ENCODE peak calls at places on chromosomes 12 and 14, in ten cellular contexts. B is astrocyte of the cerebellum; D is CD8-positive, alpha-beta T cell; Y is progenitor cell of endocrine pancreas; P is tibial nerve; Z is tibial artery; S is stomach; G is choroid plexus epithelial cell; C is AG04450; O is cardiac muscle cell. N is an unnamed sample.
A peak's percentile ranks its signal among the peaks of the same experiment; 100 is the strongest.

GRCh38 chr12:96194901-96195844 is 998 bp downstream of the ELK3 start:
- DNase-seq in S (peak; percentile 54), D (peak; percentile 76), O (peak; percentile 86), P (peak; percentile 35), G (peak; percentile 88), B (peak; percentile 84), Y (no peak), Z (peak; percentile 71), C (peak; percentile 61), N (peak; percentile 54)

GRCh38 chr14:58607571-58608317 is 30.0 kb upstream of the DACT1 start:
- DNase-seq in C (peak; percentile 42), G (peak; percentile 40), S (no peak), Y (no peak), Z (no peak), O (peak; percentile 63), D (no peak), P (no peak), B (no peak), N (no peak)

GRCh38 chr12:46556820-46557524 is 184.4 kb upstream of the SLC38A2 start:
- DNase-seq in O (peak; percentile 49), D (no peak), Y (no peak), Z (no peak), S (no peak), C (no peak), P (no peak), G (peak; percentile 87), B (no peak), N (no peak)

GRCh38 chr12:19739195-19739776 is 300.0 kb downstream of the AEBP2 start:
- DNase-seq in B (peak; percentile 78), O (peak; percentile 87), P (peak; percentile 87), Z (no peak), C (peak; percentile 38), S (no peak), D (no peak), G (peak; percentile 85), Y (peak; percentile 37), N (peak; percentile 40)

GRCh38 chr12:119326341-119326740 is 8.2 kb upstream of the CCDC60 start:
- DNase-seq in O (no peak), C (no peak), D (no peak), Y (no peak), P (no peak), Z (no peak), B (no peak), S (no peak), G (no peak), N (no peak)

GRCh38 chr12:132543298-132544172 is 53.6 kb downstream of the FBRSL1 start:
- DNase-seq in B (no peak), D (no peak), O (no peak), Z (no peak), P (no peak), G (no peak), S (no peak), Y (no peak), C (no peak), N (no peak)

GRCh38 chr12:124927325-124928094 is 13.1 kb upstream of the UBC start:
- DNase-seq in P (peak; percentile 97), Y (peak; percentile 95), O (peak; percentile 84), D (peak; percentile 96), S (peak; percentile 95), C (no peak), Z (peak; percentile 94), B (peak; percentile 70), G (peak; percentile 86), N (peak; percentile 96)

GRCh38 chr12:46373303-46374182 is 970 bp upstream of the SLC38A2 start:
- DNase-seq in C (no peak), Y (peak; percentile 51), Z (peak; percentile 82), G (peak; percentile 73), P (peak; percentile 49), S (peak; percentile 51), O (peak; percentile 68), D (peak; percentile 72), B (no peak), N (peak; percentile 69)

GRCh38 chr12:22287776-22288621 is 46.5 kb downstream of the ST8SIA1 start:
- DNase-seq in D (no peak), Z (no peak), G (peak; percentile 46), B (no peak), C (no peak), Y (no peak), P (no peak), O (peak; percentile 51), S (no peak), N (no peak)

GRCh38 chr12:114411081-114411836 is 5.3 kb upstream of the TBX5 start:
- DNase-seq in B (no peak), D (no peak), O (no peak), C (no peak), Z (no peak), P (no peak), S (no peak), G (no peak), Y (no peak), N (no peak)

GRCh38 chr14:105007593-105008264 is 13.2 kb downstream of the CDCA4 start:
- DNase-seq in Y (no peak), P (no peak), B (no peak), C (no peak), S (no peak), Z (no peak), O (no peak), G (no peak), D (no peak), N (no peak)

GRCh38 chr12:119869720-119870119 is 7.4 kb downstream of the CIT start:
- DNase-seq in B (peak; percentile 41), S (no peak), C (peak; percentile 67), P (no peak), Z (peak; percentile 66), D (no peak), Y (no peak), G (peak; percentile 87), O (peak; percentile 85), N (no peak)

GRCh38 chr12:117714203-117714602 is 254.6 kb downstream of the KSR2 start:
- DNase-seq in G (no peak), Z (no peak), Y (no peak), D (no peak), C (no peak), B (no peak), S (no peak), P (no peak), O (no peak), N (no peak)
- TF ChIP-seq CTCF in G (no peak), Z (no peak), Y (peak; percentile 15), D (no peak), C (no peak), B (no peak), S (no peak), P (no peak), O (no peak), N (no peak)

DNA sequence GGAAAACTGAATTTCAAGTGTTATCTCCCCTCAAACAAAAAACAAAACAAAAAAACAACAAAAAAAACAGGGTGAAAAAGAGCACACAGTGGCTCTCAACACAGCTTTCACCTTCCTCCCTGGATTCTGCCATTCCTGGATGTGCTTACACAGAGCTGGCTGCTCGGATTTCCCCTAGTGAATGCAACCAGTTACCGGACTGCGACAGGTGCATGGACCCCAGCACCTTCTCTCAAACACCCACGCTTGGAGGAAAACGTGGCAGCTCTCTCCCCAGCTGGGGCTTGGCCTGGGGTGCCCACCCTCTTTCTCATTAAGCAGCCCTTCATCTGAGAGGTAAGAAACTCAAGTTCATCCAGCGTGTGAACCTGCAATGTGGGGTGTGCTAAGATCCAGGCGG is 33.5 kb upstream of the DICER1 start:
- DNase-seq in B (no peak), P (no peak), G (no peak), S (no peak), D (no peak), O (no peak), C (no peak), Z (no peak), Y (no peak), N (no peak)
- TF ChIP-seq CTCF in B (no peak), P (no peak), G (no peak), S (no peak), D (no peak), O (no peak), C (no peak), Z (no peak), Y (no peak), N (no peak)

DNA sequence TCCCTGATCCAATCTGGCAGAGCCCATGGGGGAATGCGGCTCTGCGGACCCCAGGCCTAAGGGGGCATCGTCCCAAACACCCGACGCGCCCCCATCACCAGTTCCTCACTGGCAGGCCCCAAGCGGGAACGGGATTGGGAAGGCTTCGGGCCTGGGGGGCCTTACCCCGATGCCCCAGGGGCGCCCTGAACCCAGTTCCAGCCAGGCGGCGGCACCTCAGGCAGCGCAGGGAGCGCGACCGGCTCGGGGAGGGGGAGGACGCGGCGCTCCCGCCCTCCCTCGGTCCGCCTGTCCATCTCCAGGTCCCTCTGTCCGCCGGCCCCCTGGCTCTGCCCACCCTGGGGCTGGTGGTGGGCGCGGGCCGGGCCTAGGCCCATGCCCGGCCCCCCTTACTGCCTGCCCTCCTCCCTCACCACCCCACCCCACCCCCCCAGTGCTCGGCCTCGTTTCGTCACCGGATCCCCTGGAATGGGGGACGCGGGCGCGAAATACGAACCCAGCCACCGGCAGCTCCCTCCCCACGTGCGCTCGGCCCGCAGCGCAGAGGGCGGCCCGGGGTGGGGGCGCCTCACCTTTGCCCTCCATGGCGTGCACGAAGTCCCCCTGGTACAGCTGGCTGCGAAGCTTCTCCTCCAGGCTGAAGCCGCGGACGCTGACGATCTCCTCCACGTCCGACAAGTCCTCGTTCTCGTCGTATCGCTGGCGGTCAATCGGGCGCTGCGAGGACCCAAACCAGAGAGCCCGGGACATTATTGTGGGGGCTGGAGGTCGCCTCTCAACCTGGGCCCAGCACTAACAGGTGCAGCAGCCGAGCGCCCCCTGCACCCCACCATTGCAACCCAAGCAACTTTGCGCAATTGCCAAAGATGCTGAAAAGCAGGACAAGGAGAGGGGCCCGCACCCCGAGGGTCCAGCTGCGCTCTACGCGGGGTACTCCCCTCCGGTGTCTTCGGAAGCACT is 2.3 kb downstream of the KDM2B start:
- DNase-seq in O (peak; percentile 48), D (peak; percentile 72), G (peak; percentile 14), P (peak; percentile 19), Y (no peak), S (no peak), B (no peak), Z (peak; percentile 69), C (no peak), N (peak; percentile 67)
- TF ChIP-seq CTCF in O (no peak), D (no peak), G (no peak), P (no peak), Y (no peak), S (no peak), B (no peak), Z (no peak), C (no peak), N (no peak)

GRCh38 chr12:65611396-65611795 is 212.9 kb upstream of the HMGA2 start:
- DNase-seq in P (no peak), S (no peak), O (no peak), B (no peak), C (no peak), Y (no peak), Z (no peak), D (no peak), G (no peak), N (no peak)

GRCh38 chr12:65607271-65607880 is 216.9 kb upstream of the HMGA2 start:
- DNase-seq in C (no peak), B (no peak), Y (no peak), O (no peak), P (no peak), G (no peak), Z (no peak), D (no peak), S (peak; percentile 60), N (no peak)

GRCh38 chr12:65612440-65612839 is 211.8 kb upstream of the HMGA2 start:
- DNase-seq in D (no peak), G (peak; percentile 50), O (peak; percentile 33), Y (no peak), B (no peak), Z (no peak), C (no peak), S (no peak), P (no peak), N (no peak)

GRCh38 chr12:65608319-65608916 is 215.9 kb upstream of the HMGA2 start:
- DNase-seq in Y (no peak), B (no peak), C (no peak), S (no peak), P (no peak), O (no peak), D (no peak), Z (no peak), G (peak; percentile 64), N (no peak)

GRCh38 chr12:65609359-65609771 is 214.9 kb upstream of the HMGA2 start:
- DNase-seq in C (peak; percentile 62), P (no peak), Z (no peak), G (peak; percentile 92), O (peak; percentile 59), Y (no peak), S (no peak), B (peak; percentile 32), D (no peak), N (no peak)
- TF ChIP-seq CTCF in C (peak; percentile 17), P (no peak), Z (no peak), G (peak; percentile 46), O (peak; percentile 21), Y (no peak), S (no peak), B (peak; percentile 23), D (no peak), N (no peak)